ENCODE peak calls at places on chromosome 22, in four cellular contexts. K is HCT116, Q is IMR-90, D is fibroblast of lung. J is an unnamed sample.
A peak's percentile ranks its signal among the peaks of the same experiment; 100 is the strongest.

GRCh38 chr22:36331912-36332622 is 55.7 kb downstream of the MYH9 start:
- DNase-seq in K (no peak), D (peak; percentile 60), Q (peak; percentile 49), J (peak; percentile 28)

GRCh38 chr22:41943661-41944209 is 3.2 kb downstream of the CENPM start:
- DNase-seq in Q (peak; percentile 39), D (peak; percentile 32), K (no peak), J (no peak)

GRCh38 chr22:17951315-17951714 is 73.0 kb downstream of the MICAL3 start:
- DNase-seq in K (no peak), Q (no peak), D (no peak), J (no peak)

GRCh38 chr22:40409613-40410113 is 39.3 kb downstream of the SGSM3 start:
- DNase-seq in D (no peak), Q (no peak), K (no peak), J (no peak)

GRCh38 chr22:41481925-41482318 is 13.0 kb downstream of the ACO2 start:
- DNase-seq in K (no peak), D (no peak), Q (no peak), J (no peak)

GRCh38 chr22:44648821-44649566 is 53.0 kb upstream of the PRR5 start:
- DNase-seq in K (no peak), Q (peak; percentile 98), D (peak; percentile 73), J (no peak)

GRCh38 chr22:31248138-31248745 is 36.1 kb downstream of the LIMK2 start:
- DNase-seq in Q (peak; percentile 94), K (no peak), D (peak; percentile 97), J (peak; percentile 93)

GRCh38 chr22:29044657-29045176 is 16.9 kb downstream of the C22orf31 start:
- DNase-seq in Q (peak; percentile 87), K (no peak), D (peak; percentile 90), J (no peak)

DNA sequence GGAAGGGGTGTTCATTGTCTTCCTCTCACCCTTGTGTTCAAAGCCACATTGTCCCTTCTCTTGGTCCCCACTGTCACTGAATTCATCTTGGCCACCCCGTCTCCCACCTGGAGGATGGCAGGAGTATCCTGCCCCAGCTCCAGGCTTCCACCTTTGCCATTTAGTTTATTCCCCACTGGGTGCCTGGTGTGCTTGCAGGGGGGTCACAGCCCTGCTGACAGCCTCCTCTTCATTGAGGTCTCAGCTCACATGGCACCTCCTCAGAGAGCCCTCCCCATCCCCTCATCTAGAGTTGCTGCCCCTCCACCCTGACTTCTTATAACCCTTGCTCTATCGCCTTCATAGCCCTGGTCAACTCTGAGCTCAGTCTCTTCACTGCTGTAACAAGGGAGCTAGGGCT is 36.6 kb downstream of the KIAA1671 start:
- DNase-seq in K (no peak), Q (no peak), D (no peak), J (no peak)
- H3K27ac ChIP-seq in K (peak overlapping the region; percentile 18), Q (no peak overlapping the region), D (no peak overlapping the region), J (no peak overlapping the region)

GRCh38 chr22:22897947-22898346 is 10.3 kb downstream of the IGLL5 start:
- DNase-seq in Q (no peak), D (no peak), K (no peak), J (no peak)
- H2AFZ ChIP-seq in Q (peak overlapping the region; percentile 32), D (no peak overlapping the region), K (no peak overlapping the region), J (no peak overlapping the region)

DNA sequence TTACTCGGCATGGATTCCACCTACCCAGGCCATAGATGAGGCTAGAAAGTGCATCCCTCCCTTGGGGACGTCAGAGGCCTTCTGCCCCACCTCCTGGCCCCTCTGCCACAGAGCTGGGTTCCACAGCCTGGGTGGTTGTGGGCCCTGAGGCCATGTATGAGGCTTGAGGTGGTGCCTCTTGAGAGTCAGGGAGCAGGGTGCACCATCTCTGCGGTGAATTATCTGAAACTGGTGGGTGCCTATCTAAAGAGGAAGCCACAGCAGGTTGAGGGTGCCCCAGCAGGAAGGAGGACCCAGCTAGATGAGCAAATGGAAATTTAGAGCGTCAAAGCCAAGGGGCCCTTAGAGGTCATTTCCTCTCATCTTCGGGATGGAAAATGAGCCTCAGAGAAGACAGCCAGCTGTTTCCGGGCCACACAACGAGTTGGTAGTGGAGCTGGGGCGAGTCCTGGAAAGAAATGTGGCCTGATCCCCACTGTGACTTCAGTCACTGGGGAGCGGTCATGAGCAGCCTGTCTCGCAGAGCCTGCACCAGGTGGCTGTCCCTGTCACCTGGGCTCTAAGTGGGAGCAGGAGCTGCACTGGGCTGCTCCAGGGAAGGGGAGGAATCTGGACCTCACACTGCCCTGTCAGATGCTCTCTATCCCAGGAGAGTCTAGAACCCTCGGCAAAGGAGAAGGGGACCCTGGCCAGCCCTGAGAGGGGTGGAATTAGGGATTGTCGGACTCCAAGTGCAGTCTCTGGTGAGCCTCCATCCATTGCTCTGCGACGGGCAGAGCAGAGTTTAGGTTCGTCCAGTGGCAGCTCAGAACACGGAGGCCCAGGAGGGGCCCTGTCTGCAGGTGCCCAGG is 7.3 kb downstream of the ADORA2A start:
- DNase-seq in K (no peak), D (peak; percentile 35), Q (no peak), J (no peak)
- H3K27ac ChIP-seq in K (no peak overlapping the region), D (peak overlapping the region; percentile 26), Q (no peak overlapping the region), J (no peak overlapping the region)

DNA sequence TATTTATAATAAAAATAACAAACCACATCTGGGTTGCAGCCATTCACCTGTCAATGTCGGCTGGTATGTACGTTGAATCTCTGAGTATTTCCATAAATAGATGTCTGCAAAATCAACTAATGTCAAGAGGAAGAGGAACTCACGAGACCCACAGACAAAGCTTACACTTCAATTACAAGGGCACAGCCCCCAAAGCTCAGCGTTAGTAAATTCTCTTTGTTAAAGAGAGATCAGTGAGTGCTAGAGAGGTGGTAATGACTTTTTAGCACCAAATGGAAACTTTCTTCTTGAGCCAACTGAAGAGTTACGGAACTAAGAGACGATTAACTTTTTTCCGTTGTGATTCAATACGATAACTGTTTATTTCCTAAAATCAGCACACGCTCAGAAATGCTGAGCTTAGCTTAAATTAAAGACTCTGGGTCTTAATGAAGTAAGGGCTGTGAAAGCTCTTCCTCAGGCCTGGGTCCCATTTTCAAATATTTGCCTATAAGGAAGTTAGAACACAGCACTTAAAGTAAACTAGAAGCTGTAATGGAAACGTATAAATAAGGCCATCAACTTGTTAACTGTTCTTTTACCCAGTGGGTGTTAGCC is 22.7 kb upstream of the TFIP11 start:
- DNase-seq in K (no peak), Q (no peak), D (no peak), J (no peak)
- H2AFZ ChIP-seq in K (no peak overlapping the region), Q (no peak overlapping the region), D (no peak overlapping the region), J (no peak overlapping the region)

GRCh38 chr22:19503367-19503766 is 20.8 kb downstream of the CLDN5 start:
- DNase-seq in D (no peak), K (no peak), Q (no peak), J (no peak)

GRCh38 chr22:19503869-19504268 is 20.3 kb downstream of the CLDN5 start:
- DNase-seq in Q (no peak), D (no peak), K (no peak), J (no peak)

GRCh38 chr22:19505735-19506126 is 18.5 kb downstream of the CLDN5 start:
- DNase-seq in K (no peak), D (no peak), Q (no peak), J (no peak)

GRCh38 chr22:19506212-19506611 is 18.0 kb downstream of the CLDN5 start:
- DNase-seq in Q (no peak), K (no peak), D (no peak), J (no peak)

GRCh38 chr22:19504900-19505734 is 19.1 kb downstream of the CLDN5 start:
- DNase-seq in K (no peak), D (no peak), Q (no peak), J (no peak)
- H3K27ac ChIP-seq in K (no peak overlapping the region), D (no peak overlapping the region), Q (no peak overlapping the region), J (no peak overlapping the region)

GRCh38 chr22:19590696-19591095 is 66.5 kb upstream of the CLDN5 start:
- DNase-seq in K (no peak), D (no peak), Q (no peak), J (no peak)
- H2AFZ ChIP-seq in K (no peak overlapping the region), D (no peak overlapping the region), Q (peak overlapping the region; percentile 51), J (no peak overlapping the region)

GRCh38 chr22:46293591-46294260 is 2.9 kb upstream of the GTSE1 start:
- DNase-seq in K (no peak), Q (peak; percentile 53), D (peak; percentile 63), J (peak; percentile 21)
- H3K27ac ChIP-seq in K (no peak overlapping the region), Q (no peak overlapping the region), D (no peak overlapping the region), J (no peak overlapping the region)

DNA sequence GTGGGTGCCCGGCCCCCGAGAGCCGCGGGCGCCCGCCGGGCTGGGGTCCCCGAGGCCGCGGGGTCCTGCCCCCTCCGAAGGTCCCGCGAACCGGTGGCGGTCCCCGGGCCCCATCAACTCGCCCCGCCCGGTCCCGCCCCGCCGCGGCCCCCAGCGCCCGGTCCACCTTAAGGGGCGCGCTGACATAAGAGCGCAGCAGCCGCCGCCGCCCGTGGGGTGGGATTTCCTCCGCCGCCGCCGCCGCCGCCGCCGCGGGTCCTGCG is at the start of gene ZDHHC8:
- DNase-seq in K (no peak), D (peak; percentile 24), Q (no peak), J (peak; percentile 7)
- H2AFZ ChIP-seq in K (no peak within 1 kb of the TSS), D (peak within 1 kb of the TSS; percentile 51), Q (peak within 1 kb of the TSS; percentile 99), J (peak within 1 kb of the TSS; percentile 74)

DNA sequence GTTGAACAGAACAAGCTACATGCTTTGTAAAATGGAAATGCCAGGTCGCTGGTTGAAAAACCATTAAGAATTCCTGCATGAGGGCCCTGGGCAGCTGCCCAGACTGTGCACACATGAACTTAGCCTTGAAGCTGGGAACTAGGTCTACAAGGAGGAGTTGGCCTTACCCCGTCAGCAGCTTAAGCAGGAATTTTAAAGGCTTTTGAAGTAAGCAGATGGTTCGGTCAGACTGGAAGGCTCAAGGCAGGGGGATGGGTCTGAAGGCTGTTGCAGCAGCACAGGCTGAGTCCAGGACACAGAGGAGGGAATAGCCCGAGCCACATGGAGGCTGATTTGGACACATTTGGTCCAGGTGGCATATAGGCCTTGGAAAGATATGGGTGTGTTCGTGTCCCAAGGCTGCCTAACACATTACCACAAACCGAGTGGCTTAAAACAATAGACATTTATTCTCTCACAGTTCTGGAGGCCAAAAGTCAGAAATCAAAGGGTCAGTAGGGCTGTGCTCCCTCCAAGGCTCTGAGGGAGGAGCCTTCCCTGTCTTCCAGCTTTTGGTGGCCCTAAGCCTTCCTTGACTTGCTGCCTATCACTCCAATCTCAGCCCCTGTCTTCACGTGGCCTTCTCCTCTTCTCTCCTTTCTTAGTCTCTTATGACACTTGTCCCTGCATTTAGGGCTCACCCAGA is 11.6 kb downstream of the LIF start:
- DNase-seq in K (no peak), Q (peak; percentile 82), D (peak; percentile 97), J (no peak)
- H3K27ac ChIP-seq in K (peak overlapping the region; percentile 27), Q (peak overlapping the region; percentile 91), D (peak overlapping the region; percentile 67), J (peak overlapping the region; percentile 70)

DNA sequence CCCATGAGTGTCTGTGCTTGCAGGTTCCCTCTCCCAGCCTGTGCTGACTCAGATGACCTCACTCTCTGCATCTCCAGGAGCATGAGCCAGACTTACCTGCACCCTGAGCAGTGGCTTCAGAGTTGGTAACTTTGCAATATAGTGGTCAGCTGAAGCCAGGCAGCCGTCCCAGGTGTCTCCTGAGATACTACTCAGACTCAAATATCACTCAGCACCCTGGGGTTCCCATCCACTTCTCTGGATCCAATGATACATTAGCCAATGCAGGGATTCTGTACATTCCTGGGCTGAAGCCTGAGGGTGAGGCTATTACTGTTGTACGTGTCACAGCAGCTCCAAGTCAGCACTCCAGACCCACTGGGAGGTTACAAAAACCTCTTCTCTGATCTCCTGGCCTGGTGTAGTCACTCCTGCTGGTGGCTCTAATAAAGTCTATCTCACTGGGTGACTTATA is 87.8 kb upstream of the TOP3B start:
- DNase-seq in K (no peak), D (no peak), Q (no peak), J (peak; percentile 33)
- H2AFZ ChIP-seq in K (no peak overlapping the region), D (no peak overlapping the region), Q (no peak overlapping the region), J (no peak overlapping the region)

J was measured in trophoblast cell.